ENCODE peak calls at places on chromosomes 2 and 18, in six cellular contexts. P is NCI-H146, G is amygdala, C is HFF-Myc, O is left colon, U is activated gamma-delta T cell treated with Interleukin-2 at 50 U/mL for 16 hours. S is an unnamed sample.

GRCh38 chr18:5721924-5722323 is 173.4 kb downstream of the TMEM200C start:
- DNase-seq in O (no peak), C (no peak), P (no peak), G (no peak), U (no peak), S (no peak)

GRCh38 chr2:47000679-47001075 is 85.1 kb upstream of the MCFD2 start:
- DNase-seq in C (no peak), G (no peak), U (no peak), P (no peak), O (no peak), S (no peak)

GRCh38 chr2:54015809-54016703 is 45.3 kb upstream of the PSME4 start:
- DNase-seq in O (no peak), C (peak), G (no peak), U (no peak), P (no peak), S (no peak)

GRCh38 chr18:57698571-57699276 is 77.1 kb upstream of the NARS1 start:
- DNase-seq in G (no peak), C (no peak), O (no peak), P (peak), U (no peak), S (no peak)

GRCh38 chr2:4338345-4338744 is 635.0 kb downstream of the DCDC2C start:
- DNase-seq in C (no peak), P (no peak), O (no peak), G (no peak), U (no peak), S (no peak)

GRCh38 chr2:128425731-128426620 is 107.3 kb upstream of the HS6ST1 start:
- DNase-seq in P (no peak), O (no peak), C (no peak), G (no peak), U (no peak), S (no peak)

GRCh38 chr2:191601060-191601459 is 76.9 kb upstream of the NABP1 start:
- DNase-seq in U (no peak), P (no peak), G (no peak), C (no peak), O (no peak), S (no peak)

GRCh38 chr2:73000808-73001570 is 70.5 kb downstream of the SFXN5 start:
- DNase-seq in U (no peak), C (no peak), G (no peak), P (no peak), O (no peak), S (peak)

GRCh38 chr2:86332654-86333053 is 4.8 kb downstream of the REEP1 start:
- DNase-seq in P (no peak), C (no peak), O (no peak), G (no peak), U (no peak), S (no peak)

GRCh38 chr18:2444201-2444875 is 127.0 kb downstream of the METTL4 start:
- DNase-seq in P (no peak), G (no peak), C (no peak), O (no peak), U (no peak), S (no peak)

GRCh38 chr2:150449856-150450255 is 37.6 kb downstream of the RND3 start:
- DNase-seq in U (no peak), O (no peak), C (no peak), G (no peak), P (no peak), S (no peak)

GRCh38 chr2:71496156-71496770 is 42.9 kb downstream of the DYSF start:
- DNase-seq in P (no peak), C (no peak), U (no peak), G (no peak), O (no peak), S (no peak)